ENCODE peak calls at places on chromosomes 13 and 19, in nine cellular contexts. M is D721Med; X is progenitor cell of endocrine pancreas; R is fibroblast of the aortic adventitia; Y is left lung; W is CD4-positive, alpha-beta T cell; H is RWPE2; B is tibial nerve; J is uterus. N is an unnamed sample.

GRCh38 chr19:2759965-2760364 is 20.1 kb upstream of the SLC39A3 start:
- DNase-seq in R (no peak), H (no peak), B (no peak), J (no peak), Y (no peak), W (no peak), X (no peak), M (no peak), N (no peak)

GRCh38 chr13:53637971-53638547 is 609.4 kb downstream of the OLFM4 start:
- DNase-seq in Y (no peak), R (no peak), X (no peak), W (no peak), B (no peak), M (no peak), J (no peak), H (no peak), N (no peak)

GRCh38 chr19:53467138-53467502 is 413 bp upstream of the ZNF813 start:
- DNase-seq in J (no peak), H (no peak), B (no peak), M (no peak), Y (peak), W (no peak), X (peak), R (no peak), N (no peak)

GRCh38 chr19:38727868-38728660 is 16.2 kb downstream of the CAPN12 start:
- DNase-seq in X (no peak), Y (peak), M (no peak), H (peak), B (no peak), W (no peak), R (peak), J (peak), N (no peak)

GRCh38 chr13:101305981-101306411 is 110.3 kb downstream of the NALCN start:
- DNase-seq in R (no peak), J (no peak), W (no peak), B (no peak), Y (peak), H (no peak), M (no peak), X (no peak), N (peak)

GRCh38 chr13:67643656-67644055 is 413.5 kb upstream of the PCDH9 start:
- DNase-seq in X (no peak), M (no peak), Y (no peak), H (no peak), J (no peak), B (no peak), W (no peak), R (no peak), N (no peak)

GRCh38 chr19:41131186-41131585 is 17.0 kb downstream of the CYP2F1 start:
- DNase-seq in J (no peak), X (no peak), W (no peak), H (no peak), R (no peak), B (no peak), Y (no peak), M (no peak), N (no peak)

GRCh38 chr13:52701728-52702480 is 37.7 kb downstream of the CNMD start:
- DNase-seq in M (no peak), B (no peak), R (no peak), J (no peak), H (no peak), X (no peak), W (no peak), Y (no peak), N (no peak)

GRCh38 chr13:71866173-71867091 is 572 bp downstream of the DACH1 start:
- DNase-seq in Y (peak), R (no peak), X (peak), B (no peak), H (peak), J (peak), M (no peak), W (no peak), N (no peak)

GRCh38 chr19:55384576-55385235 is 614 bp upstream of the TMEM238 start:
- DNase-seq in M (no peak), H (no peak), W (no peak), Y (no peak), B (peak), R (no peak), X (no peak), J (peak), N (no peak)

GRCh38 chr19:38891791-38892190 is 7.6 kb downstream of the SIRT2 start:
- DNase-seq in Y (no peak), H (no peak), W (no peak), X (no peak), M (no peak), J (no peak), R (no peak), B (no peak), N (no peak)

GRCh38 chr13:23617551-23618014 is 47.4 kb downstream of the TNFRSF19 start:
- DNase-seq in W (no peak), J (no peak), B (no peak), X (no peak), Y (no peak), H (no peak), M (no peak), R (peak), N (no peak)

GRCh38 chr19:31841755-31842154 is 492.5 kb upstream of the TSHZ3 start:
- DNase-seq in Y (no peak), J (no peak), B (no peak), R (no peak), X (no peak), M (no peak), W (no peak), H (no peak), N (no peak)

GRCh38 chr19:55836340-55836739 is at the start of gene NLRP4:
- DNase-seq in R (no peak), J (no peak), M (no peak), W (no peak), X (no peak), H (no peak), Y (no peak), B (no peak), N (peak)

GRCh38 chr13:65926750-65927171 is 1303.4 kb downstream of the PCDH9 start:
- DNase-seq in W (no peak), H (no peak), J (no peak), M (no peak), B (no peak), Y (no peak), R (no peak), X (no peak), N (no peak)
- TF ChIP-seq CTCF in W (no peak), H (no peak), J (no peak), M (peak), B (no peak), Y (peak), R (no peak), X (peak), N (peak)

DNA sequence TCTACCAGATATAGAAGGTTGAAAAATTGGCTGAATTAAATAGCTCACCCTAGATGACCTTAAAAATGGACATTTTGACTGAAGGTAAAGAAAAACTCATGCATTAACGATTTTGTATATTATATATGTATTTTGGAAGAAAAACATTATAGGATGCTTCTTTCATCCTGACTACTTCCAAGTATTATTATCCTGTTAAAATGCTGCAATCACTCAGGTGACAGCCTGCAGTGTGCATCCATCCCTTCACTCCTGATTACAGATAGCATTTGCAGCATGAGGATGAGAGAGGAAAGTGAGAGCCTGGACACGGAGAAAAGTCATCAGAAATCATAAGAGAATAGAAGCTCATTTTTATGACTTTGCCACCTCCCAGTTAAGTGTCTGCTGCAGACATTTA is 1055.6 kb downstream of the PCDH17 start:
- DNase-seq in W (no peak), J (no peak), R (no peak), Y (no peak), M (no peak), B (no peak), X (no peak), H (no peak), N (no peak)
- TF ChIP-seq CTCF in W (no peak), J (no peak), R (no peak), Y (no peak), M (no peak), B (no peak), X (no peak), H (no peak), N (no peak)

GRCh38 chr19:33998739-33999345 is 173.5 kb upstream of the LSM14A start:
- DNase-seq in Y (no peak), H (no peak), J (no peak), B (no peak), X (no peak), W (no peak), R (peak), M (no peak), N (no peak)
- TF ChIP-seq CTCF in Y (no peak), H (peak), J (peak), B (peak), X (peak), W (peak), R (peak), M (peak), N (peak)

GRCh38 chr19:7383284-7383683 is 34.5 kb downstream of the ARHGEF18 start:
- DNase-seq in J (no peak), R (no peak), B (no peak), H (no peak), Y (no peak), X (no peak), M (no peak), W (no peak), N (no peak)

GRCh38 chr19:7386308-7386707 is 37.6 kb downstream of the ARHGEF18 start:
- DNase-seq in M (peak), J (no peak), R (no peak), W (no peak), Y (no peak), B (no peak), H (no peak), X (no peak), N (no peak)

GRCh38 chr19:7385062-7385461 is 36.3 kb downstream of the ARHGEF18 start:
- DNase-seq in M (no peak), B (no peak), R (no peak), H (no peak), J (no peak), X (no peak), W (no peak), Y (no peak), N (no peak)

GRCh38 chr19:7381073-7381390 is 32.3 kb downstream of the ARHGEF18 start:
- DNase-seq in J (no peak), H (no peak), Y (no peak), M (no peak), X (no peak), R (no peak), B (no peak), W (no peak), N (no peak)

DNA sequence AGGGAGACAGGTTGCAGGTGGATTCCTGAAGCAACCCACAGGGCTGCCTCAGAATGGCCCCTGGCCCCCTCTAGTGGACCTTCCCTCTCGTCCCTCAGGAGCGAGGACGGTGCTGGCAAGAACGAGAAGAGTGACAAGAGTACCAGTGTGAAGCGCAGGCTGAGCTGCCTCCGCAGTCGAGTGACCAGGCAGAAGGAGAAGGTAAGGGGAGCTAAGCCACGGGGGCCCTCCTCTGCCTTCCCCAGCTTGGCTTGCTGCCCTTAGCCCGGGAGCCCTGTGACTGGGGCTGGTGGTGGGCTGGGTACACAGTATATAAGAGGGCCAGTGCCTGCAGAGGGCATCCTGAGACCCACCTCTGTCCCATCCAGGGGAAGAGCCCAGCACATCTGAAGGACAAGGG is 34.0 kb downstream of the ARHGEF18 start:
- DNase-seq in X (no peak), H (no peak), J (no peak), R (no peak), Y (no peak), W (no peak), B (no peak), M (no peak), N (no peak)
- TF ChIP-seq CTCF in X (peak), H (no peak), J (no peak), R (no peak), Y (no peak), W (no peak), B (no peak), M (no peak), N (no peak)

DNA sequence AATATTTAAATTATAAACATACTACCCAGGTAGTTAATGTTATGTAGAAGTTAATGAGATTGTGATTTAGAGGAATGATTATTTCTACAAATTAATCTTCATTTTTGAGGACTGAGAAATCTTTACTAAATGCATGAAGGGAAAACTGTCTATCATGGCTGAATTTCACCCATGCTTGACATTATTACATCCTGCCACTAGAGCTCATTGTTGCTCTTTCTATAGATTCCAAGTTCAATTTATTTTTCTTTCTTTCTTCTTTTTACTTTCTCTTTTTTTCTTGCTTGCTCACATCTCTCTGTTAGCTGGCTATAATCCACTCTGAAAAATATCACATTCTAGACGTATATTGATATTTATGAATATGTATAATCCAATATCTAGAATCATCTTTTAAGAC is 505.0 kb upstream of the KLHL1 start:
- DNase-seq in R (no peak), M (no peak), B (no peak), W (no peak), X (no peak), Y (no peak), J (no peak), H (no peak), N (no peak)
- TF ChIP-seq CTCF in R (no peak), M (peak), B (no peak), W (no peak), X (peak), Y (no peak), J (no peak), H (peak), N (peak)

GRCh38 chr19:17340871-17341357 is 3.6 kb downstream of the GTPBP3 start:
- DNase-seq in R (no peak), B (no peak), M (no peak), X (no peak), H (no peak), W (no peak), Y (no peak), J (no peak), N (no peak)
- TF ChIP-seq CTCF in R (no peak), B (no peak), M (no peak), X (no peak), H (no peak), W (no peak), Y (no peak), J (no peak), N (no peak)